ENCODE peak calls at places on chromosomes 13 and 19, in five cellular contexts. O, R, C, Z and Y are unnamed samples.

GRCh38 chr19:35592226-35592625 is 6.3 kb downstream of the PMIS2 start:
- DNase-seq in O (peak; percentile 36), R (peak; percentile 71), C (no peak), Z (no peak), Y (peak; percentile 13)

GRCh38 chr19:5973376-5973775 is 4.6 kb downstream of the RANBP3 start:
- DNase-seq in O (no peak), R (no peak), C (peak; percentile 15), Z (no peak), Y (no peak)

GRCh38 chr19:7562646-7563393 is 27.3 kb downstream of the PNPLA6 start:
- DNase-seq in O (no peak), R (peak; percentile 12), C (no peak), Z (no peak), Y (no peak)

GRCh38 chr19:17720487-17720839 is 1.2 kb downstream of the MAP1S start:
- DNase-seq in O (no peak), R (no peak), C (no peak), Z (no peak), Y (no peak)

GRCh38 chr19:54461201-54462071 is 2.1 kb downstream of the LENG9 start:
- DNase-seq in O (no peak), R (peak; percentile 46), C (no peak), Z (no peak), Y (no peak)

GRCh38 chr19:3760871-3761361 is 576 bp downstream of the APBA3 start:
- DNase-seq in O (no peak), R (peak; percentile 19), C (no peak), Z (no peak), Y (no peak)

GRCh38 chr13:27211271-27211670 is 39.7 kb upstream of the USP12 start:
- DNase-seq in O (no peak), R (no peak), C (no peak), Z (no peak), Y (no peak)

GRCh38 chr13:100128373-100128772 is 39.5 kb downstream of the PCCA start:
- DNase-seq in O (no peak), R (no peak), C (no peak), Z (peak; percentile 25), Y (no peak)

GRCh38 chr13:34207334-34207733 is 389.4 kb downstream of the RFC3 start:
- DNase-seq in O (no peak), R (peak; percentile 95), C (no peak), Z (no peak), Y (peak; percentile 82)

GRCh38 chr19:51689751-51690358 is 3.3 kb upstream of the SPACA6 start:
- DNase-seq in O (no peak), R (peak; percentile 68), C (peak; percentile 55), Z (no peak), Y (no peak)

GRCh38 chr13:25267715-25268114 is 19.6 kb downstream of the MTMR6 start:
- DNase-seq in O (no peak), R (peak; percentile 23), C (no peak), Z (no peak), Y (no peak)

GRCh38 chr19:2309734-2310362 is 1.9 kb upstream of the LINGO3 start:
- DNase-seq in O (no peak), R (peak; percentile 18), C (no peak), Z (no peak), Y (no peak)

GRCh38 chr13:94346261-94347019 is 133.0 kb downstream of the DCT start:
- DNase-seq in O (no peak), R (no peak), C (no peak), Z (no peak), Y (no peak)

GRCh38 chr13:78604782-78605611 is 1.6 kb upstream of the POU4F1 start:
- DNase-seq in O (no peak), R (no peak), C (no peak), Z (no peak), Y (no peak)

GRCh38 chr19:17246681-17247425 is 1.1 kb upstream of the NR2F6 start:
- DNase-seq in O (peak; percentile 61), R (peak; percentile 29), C (peak; percentile 66), Z (no peak), Y (no peak)

GRCh38 chr13:99796175-99796819 is 175.3 kb downstream of the ZIC5 start:
- DNase-seq in O (no peak), R (peak; percentile 47), C (no peak), Z (peak; percentile 5), Y (no peak)

GRCh38 chr19:48624791-48625723 is 5.8 kb downstream of the SPHK2 start:
- DNase-seq in O (no peak), R (no peak), C (peak; percentile 49), Z (no peak), Y (no peak)

GRCh38 chr13:21208755-21209154 is 32.3 kb downstream of the MRPL57 start:
- DNase-seq in O (no peak), R (peak; percentile 36), C (no peak), Z (no peak), Y (no peak)

GRCh38 chr19:292951-293350 is 1.7 kb upstream of the PLPP2 start:
- DNase-seq in O (peak; percentile 11), R (no peak), C (no peak), Z (no peak), Y (no peak)

GRCh38 chr13:44312898-44313551 is 60.6 kb upstream of the SERP2 start:
- DNase-seq in O (no peak), R (peak; percentile 64), C (no peak), Z (peak; percentile 81), Y (no peak)

GRCh38 chr13:109794095-109794494 is 7.7 kb upstream of the IRS2 start:
- DNase-seq in O (no peak), R (no peak), C (peak; percentile 72), Z (no peak), Y (no peak)

GRCh38 chr13:23087884-23088283 is 92.9 kb upstream of the SGCG start:
- DNase-seq in O (no peak), R (peak; percentile 33), C (no peak), Z (no peak), Y (no peak)

GRCh38 chr19:39423258-39424086 is 11.0 kb downstream of the PLEKHG2 start:
- DNase-seq in O (no peak), R (no peak), C (no peak), Z (no peak), Y (no peak)

GRCh38 chr19:41328818-41329220 is 18.8 kb downstream of the CCDC97 start:
- DNase-seq in O (no peak), R (no peak), C (no peak), Z (no peak), Y (no peak)

GRCh38 chr19:41325947-41326706 is 16.2 kb downstream of the CCDC97 start:
- DNase-seq in O (no peak), R (peak; percentile 57), C (no peak), Z (no peak), Y (no peak)

GRCh38 chr19:41328157-41328817 is 18.3 kb downstream of the CCDC97 start:
- DNase-seq in O (no peak), R (no peak), C (no peak), Z (no peak), Y (no peak)

GRCh38 chr19:41327076-41327475 is 17.1 kb downstream of the CCDC97 start:
- DNase-seq in O (no peak), R (no peak), C (no peak), Z (no peak), Y (no peak)

GRCh38 chr19:41327499-41328156 is 17.7 kb downstream of the CCDC97 start:
- DNase-seq in O (peak; percentile 87), R (peak; percentile 51), C (peak; percentile 95), Z (no peak), Y (peak; percentile 70)
- H3K4me3 ChIP-seq in O (peak overlapping the region; percentile 44), R (no peak overlapping the region), C (peak overlapping the region; percentile 45), Z (peak overlapping the region; percentile 4), Y (peak overlapping the region; percentile 5)

GRCh38 chr13:20121154-20121515 is 39.7 kb downstream of the GJA3 start:
- DNase-seq in O (no peak), R (peak; percentile 41), C (no peak), Z (no peak), Y (no peak)

GRCh38 chr13:20119960-20120359 is 40.9 kb downstream of the GJA3 start:
- DNase-seq in O (no peak), R (no peak), C (no peak), Z (no peak), Y (no peak)

GRCh38 chr13:20114066-20114465 is 46.8 kb downstream of the GJA3 start:
- DNase-seq in O (no peak), R (no peak), C (peak; percentile 55), Z (no peak), Y (no peak)

GRCh38 chr13:20116213-20116612 is 44.6 kb downstream of the GJA3 start:
- DNase-seq in O (no peak), R (no peak), C (no peak), Z (no peak), Y (no peak)

DNA sequence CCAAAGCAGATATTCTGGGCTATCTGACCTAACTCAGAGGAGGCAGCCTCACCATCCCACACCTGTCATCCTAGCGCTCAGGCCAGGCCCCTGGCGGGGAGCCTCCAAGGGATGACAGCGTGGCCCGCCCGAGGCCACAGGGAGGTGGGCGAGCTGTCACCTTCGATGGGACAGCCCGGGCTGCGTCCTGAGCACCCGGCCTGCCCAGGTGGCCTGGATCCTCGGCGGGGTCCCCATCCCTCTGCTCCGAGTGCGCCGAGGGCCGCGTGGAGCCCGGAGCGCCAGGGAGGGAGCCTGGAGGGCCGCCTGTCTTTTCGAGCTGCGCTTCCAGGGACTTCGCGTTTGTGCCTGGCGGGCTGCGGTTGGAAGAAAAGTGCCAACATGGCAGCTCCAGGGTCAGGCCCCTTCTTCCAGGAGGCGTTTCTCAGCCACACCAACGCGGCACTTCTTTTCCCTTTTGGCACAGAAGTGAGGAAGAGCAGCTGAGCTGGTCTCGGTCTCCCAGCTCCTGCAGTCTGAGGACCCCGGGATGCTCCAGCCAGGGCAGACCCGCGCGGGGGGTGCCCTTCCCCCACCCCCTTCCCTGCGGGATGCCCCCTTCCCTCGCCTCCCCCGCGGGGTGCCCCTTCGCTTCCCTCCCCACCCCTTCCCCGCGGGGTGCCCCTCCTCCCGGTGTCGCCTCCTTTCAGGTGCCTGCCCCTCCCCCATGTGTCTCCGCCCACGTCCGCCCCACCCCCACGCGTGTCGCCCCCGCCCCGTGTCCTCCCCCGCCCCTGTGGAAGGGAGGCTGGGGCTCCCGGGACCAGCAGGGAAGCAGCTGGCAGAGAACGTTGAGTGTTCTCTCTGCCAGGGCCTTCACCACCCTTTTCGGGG is 42.3 kb downstream of the GJA3 start:
- DNase-seq in O (peak; percentile 74), R (peak; percentile 68), C (peak; percentile 69), Z (no peak), Y (no peak)
- TF ChIP-seq CTCF in O (no peak), R (no peak), C (no peak), Z (no peak), Y (no peak)

DNA sequence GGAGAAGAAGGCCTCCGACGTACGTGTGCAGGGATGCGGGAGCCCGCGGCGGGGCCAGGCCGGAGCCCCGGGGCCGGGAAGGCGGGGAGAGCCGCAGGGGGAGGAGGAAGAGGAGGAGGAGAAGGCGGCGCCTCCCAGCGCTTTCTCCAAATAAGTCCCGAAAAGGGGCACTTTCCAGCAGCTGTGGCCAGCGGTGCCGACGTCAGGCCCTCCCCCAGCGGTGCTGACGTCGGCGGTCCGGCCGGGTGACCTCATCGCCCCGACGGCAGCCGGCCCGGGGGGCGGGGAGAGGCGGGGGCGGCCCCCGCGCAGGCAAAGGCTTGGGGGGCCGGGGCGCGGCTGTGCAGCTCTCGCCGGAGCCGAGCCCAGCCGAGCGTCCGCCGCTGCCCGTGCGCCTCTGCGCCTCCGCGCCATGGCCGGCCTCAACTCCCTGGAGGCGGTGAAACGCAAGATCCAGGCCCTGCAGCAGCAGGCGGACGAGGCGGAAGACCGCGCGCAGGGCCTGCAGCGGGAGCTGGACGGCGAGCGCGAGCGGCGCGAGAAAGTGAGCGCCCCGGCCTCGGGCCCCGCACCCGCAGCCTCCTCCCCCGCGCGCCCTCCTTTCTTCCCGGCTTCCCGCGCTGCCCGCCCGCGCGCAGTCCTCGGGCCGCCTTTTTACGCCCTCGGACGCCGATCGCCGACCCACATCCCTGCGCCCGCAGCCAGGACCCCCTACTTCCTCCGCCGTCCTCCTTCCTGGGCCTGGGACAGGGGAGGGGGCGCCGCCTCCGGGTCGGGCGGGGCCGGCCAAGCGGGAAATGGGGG is at the start of gene TPM4:
- DNase-seq in O (peak; percentile 84), R (peak; percentile 99), C (peak; percentile 95), Z (peak; percentile 73), Y (no peak)
- H3K4me3 ChIP-seq in O (peak within 1 kb of the TSS; percentile 76), R (peak within 1 kb of the TSS; percentile 86), C (peak within 1 kb of the TSS; percentile 90), Z (peak within 1 kb of the TSS; percentile 99), Y (peak within 1 kb of the TSS; percentile 94)

GRCh38 chr19:56348289-56348877 is 33.7 kb upstream of the ZSCAN5A start:
- DNase-seq in O (no peak), R (peak; percentile 13), C (no peak), Z (no peak), Y (no peak)
- TF ChIP-seq CTCF in O (no peak), R (peak; percentile 37), C (peak; percentile 24), Z (no peak), Y (peak; percentile 42)